ENCODE peak calls at places on chromosomes 5 and 9, in nine cellular contexts. X, Y, K, G, H, T, E, N and O are unnamed samples.

GRCh38 chr5:53923969-53924876 is 363.8 kb downstream of the NDUFS4 start:
- DNase-seq in X (no peak), Y (no peak), K (no peak), G (no peak), H (no peak), T (no peak), E (no peak), N (no peak), O (no peak)

GRCh38 chr5:131786036-131786435 is 10.8 kb downstream of the FNIP1 start:
- DNase-seq in X (no peak), Y (no peak), K (no peak), G (no peak), H (no peak), T (no peak), E (no peak), N (no peak), O (no peak)

GRCh38 chr9:89360465-89360864 is 42.2 kb downstream of the SECISBP2 start:
- DNase-seq in X (no peak), Y (no peak), K (no peak), G (no peak), H (no peak), T (no peak), E (no peak), N (no peak), O (no peak)

GRCh38 chr5:67677422-67677970 is 480.9 kb upstream of the CD180 start:
- DNase-seq in X (no peak), Y (no peak), K (no peak), G (no peak), H (no peak), T (no peak), E (peak; percentile 59), N (peak; percentile 7), O (no peak)

GRCh38 chr5:157971466-157972324 is 112.8 kb upstream of the CLINT1 start:
- DNase-seq in X (no peak), Y (no peak), K (no peak), G (no peak), H (peak; percentile 73), T (no peak), E (no peak), N (peak; percentile 71), O (no peak)

GRCh38 chr5:154517781-154518437 is 39.9 kb upstream of the HAND1 start:
- DNase-seq in X (no peak), Y (no peak), K (no peak), G (no peak), H (no peak), T (no peak), E (no peak), N (peak; percentile 81), O (no peak)

GRCh38 chr5:56616454-56617160 is 198.7 kb upstream of the MAP3K1 start:
- DNase-seq in X (no peak), Y (no peak), K (no peak), G (no peak), H (no peak), T (no peak), E (no peak), N (no peak), O (no peak)

GRCh38 chr5:8676731-8677130 is 807.8 kb downstream of the MTRR start:
- DNase-seq in X (no peak), Y (no peak), K (no peak), G (no peak), H (no peak), T (no peak), E (no peak), N (no peak), O (no peak)

GRCh38 chr9:18720691-18721090 is 246.7 kb downstream of the ADAMTSL1 start:
- DNase-seq in X (no peak), Y (no peak), K (no peak), G (no peak), H (no peak), T (no peak), E (no peak), N (no peak), O (no peak)

GRCh38 chr9:6938447-6938846 is 180.7 kb downstream of the KDM4C start:
- DNase-seq in X (no peak), Y (peak; percentile 91), K (no peak), G (no peak), H (no peak), T (no peak), E (no peak), N (no peak), O (peak; percentile 52)

GRCh38 chr5:102638912-102639652 is 116.0 kb upstream of the PAM start:
- DNase-seq in X (no peak), Y (no peak), K (no peak), G (no peak), H (no peak), T (no peak), E (no peak), N (no peak), O (peak; percentile 19)

GRCh38 chr9:110615526-110615925 is 36.0 kb upstream of the SVEP1 start:
- DNase-seq in X (no peak), Y (no peak), K (no peak), G (no peak), H (no peak), T (no peak), E (no peak), N (peak; percentile 21), O (no peak)

GRCh38 chr5:10564838-10565784 is 1.2 kb downstream of the ANKRD33B start:
- DNase-seq in X (no peak), Y (no peak), K (no peak), G (no peak), H (peak; percentile 70), T (no peak), E (no peak), N (peak; percentile 34), O (no peak)

GRCh38 chr9:37972346-37972745 is 68.4 kb upstream of the SLC25A51 start:
- DNase-seq in X (no peak), Y (no peak), K (no peak), G (no peak), H (no peak), T (no peak), E (no peak), N (peak; percentile 64), O (no peak)

GRCh38 chr5:115423541-115423940 is 121.0 kb downstream of the FEM1C start:
- DNase-seq in X (no peak), Y (no peak), K (no peak), G (no peak), H (peak; percentile 89), T (no peak), E (peak; percentile 47), N (no peak), O (peak; percentile 24)

GRCh38 chr9:36008774-36009300 is 27.9 kb upstream of the RECK start:
- DNase-seq in X (peak; percentile 85), Y (no peak), K (peak; percentile 28), G (peak; percentile 52), H (peak; percentile 67), T (no peak), E (peak; percentile 40), N (peak; percentile 85), O (peak; percentile 68)

GRCh38 chr5:110644357-110644756 is 82.1 kb downstream of the TMEM232 start:
- DNase-seq in X (no peak), Y (no peak), K (no peak), G (no peak), H (no peak), T (no peak), E (no peak), N (no peak), O (no peak)

GRCh38 chr5:167730121-167730520 is 561.3 kb upstream of the WWC1 start:
- DNase-seq in X (peak; percentile 40), Y (peak; percentile 80), K (no peak), G (no peak), H (no peak), T (no peak), E (no peak), N (peak; percentile 36), O (no peak)

GRCh38 chr9:114722363-114722695 is 40.3 kb upstream of the TEX48 start:
- DNase-seq in X (no peak), Y (no peak), K (no peak), G (no peak), H (no peak), T (no peak), E (no peak), N (no peak), O (no peak)

GRCh38 chr5:53580547-53580946 is 20.1 kb downstream of the NDUFS4 start:
- DNase-seq in X (no peak), Y (no peak), K (no peak), G (no peak), H (no peak), T (no peak), E (no peak), N (no peak), O (no peak)

GRCh38 chr5:122607818-122608217 is 167.1 kb upstream of the SNX2 start:
- DNase-seq in X (no peak), Y (no peak), K (no peak), G (no peak), H (no peak), T (no peak), E (no peak), N (no peak), O (no peak)

GRCh38 chr5:499233-500209 is 24.7 kb downstream of the SLC9A3 start:
- DNase-seq in X (no peak), Y (no peak), K (no peak), G (no peak), H (peak; percentile 27), T (no peak), E (no peak), N (no peak), O (no peak)

GRCh38 chr5:171776747-171777419 is 8.7 kb upstream of the SMIM23 start:
- DNase-seq in X (no peak), Y (peak; percentile 10), K (no peak), G (no peak), H (no peak), T (no peak), E (no peak), N (peak; percentile 10), O (no peak)

GRCh38 chr9:11204521-11204920 is 591.7 kb upstream of the PTPRD start:
- DNase-seq in X (no peak), Y (no peak), K (no peak), G (no peak), H (no peak), T (no peak), E (no peak), N (peak; percentile 4), O (no peak)

GRCh38 chr9:34098307-34098706 is 28.2 kb downstream of the DCAF12 start:
- DNase-seq in X (no peak), Y (no peak), K (no peak), G (no peak), H (no peak), T (no peak), E (no peak), N (no peak), O (no peak)